ENCODE peak calls at places on chromosomes 11 and 22, in five cellular contexts. B, O, H, Q and X are unnamed samples. For H3K9me3 and H3K27me3, the result is how much of the 10 kb centered on the place peaks cover.

GRCh38 chr11:83456075-83456474 is 169.9 kb upstream of the CCDC90B start:
- DNase-seq in B (no peak), O (no peak), H (peak), Q (no peak), X (no peak)

GRCh38 chr11:44596541-44597276 is 31.2 kb downstream of the CD82 start:
- DNase-seq in B (no peak), O (no peak), H (peak), Q (no peak), X (no peak)

GRCh38 chr11:12692238-12693074 is 18.2 kb downstream of the TEAD1 start:
- DNase-seq in B (peak), O (peak), H (peak), Q (peak), X (peak)

GRCh38 chr11:95230054-95231034 is 658 bp downstream of the SESN3 start:
- DNase-seq in B (no peak), O (no peak), H (peak), Q (peak), X (peak)

GRCh38 chr22:36816635-36817428 is at the start of gene PVALB:
- DNase-seq in B (peak), O (no peak), H (peak), Q (no peak), X (peak)

GRCh38 chr11:122637538-122637937 is 18.0 kb upstream of the UBASH3B start:
- DNase-seq in B (no peak), O (no peak), H (no peak), Q (no peak), X (no peak)

GRCh38 chr11:57434640-57435546 is 8.0 kb upstream of the SLC43A3 start:
- DNase-seq in B (no peak), O (peak), H (peak), Q (no peak), X (peak)

GRCh38 chr22:22849640-22850610 is 37.7 kb upstream of the IGLL5 start:
- DNase-seq in B (no peak), O (no peak), H (no peak), Q (no peak), X (no peak)

GRCh38 chr11:65065898-65066297 is 7.5 kb upstream of the NAALADL1 start:
- DNase-seq in B (no peak), O (no peak), H (no peak), Q (no peak), X (no peak)

GRCh38 chr22:19128946-19129727 is 2.0 kb upstream of the TSSK2 start:
- DNase-seq in B (no peak), O (no peak), H (no peak), Q (no peak), X (no peak)

GRCh38 chr22:39938509-39938908 is 21.7 kb upstream of the TMA7B start:
- DNase-seq in B (no peak), O (no peak), H (no peak), Q (no peak), X (no peak)

GRCh38 chr11:64694821-64695365 is 28.1 kb downstream of the NRXN2 start:
- DNase-seq in B (no peak), O (no peak), H (no peak), Q (no peak), X (no peak)

GRCh38 chr11:113091578-113091844 is 130.3 kb downstream of the NCAM1 start:
- DNase-seq in B (no peak), O (no peak), H (no peak), Q (no peak), X (no peak)

GRCh38 chr22:30290679-30291333 is 1.5 kb upstream of the CASTOR1 start:
- DNase-seq in B (peak), O (no peak), H (peak), Q (peak), X (peak)

GRCh38 chr11:92226331-92227232 is 2.0 kb downstream of the FAT3 start:
- DNase-seq in B (no peak), O (no peak), H (peak), Q (no peak), X (peak)

GRCh38 chr22:36456459-36456835 is 25.0 kb downstream of the TXN2 start:
- DNase-seq in B (no peak), O (no peak), H (no peak), Q (no peak), X (no peak)

GRCh38 chr22:20509344-20510047 is 2.1 kb downstream of the MED15 start:
- DNase-seq in B (peak), O (peak), H (peak), Q (peak), X (peak)

GRCh38 chr11:108142304-108142703 is 20.9 kb downstream of the ACAT1 start:
- DNase-seq in B (no peak), O (no peak), H (no peak), Q (no peak), X (no peak)

GRCh38 chr11:1855886-1856265 is 3.0 kb downstream of the LSP1 start:
- DNase-seq in B (no peak), O (no peak), H (no peak), Q (no peak), X (no peak)
- H3K9me3 ChIP-seq in B (under half), O (under half), H (under half), Q (under half), X (under half)

DNA sequence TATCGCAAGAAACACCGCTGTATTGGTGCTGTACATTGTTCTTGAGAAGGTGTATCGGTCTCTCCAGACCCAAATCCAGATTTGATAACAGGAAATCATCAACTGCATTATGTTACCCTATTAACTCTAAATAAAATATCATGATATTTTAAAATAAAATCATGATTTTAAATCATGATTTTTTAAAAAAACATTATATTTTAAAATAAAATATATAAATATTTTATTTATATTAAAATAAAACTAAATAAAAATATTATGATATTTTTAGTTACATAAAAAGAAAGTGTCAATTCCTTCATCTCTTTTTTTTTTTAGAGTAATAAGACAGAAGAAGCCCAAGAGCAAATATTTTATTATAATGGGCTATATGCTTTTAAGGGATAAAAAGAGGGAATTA is 27.6 kb downstream of the RBMXL2 start:
- DNase-seq in B (no peak), O (no peak), H (no peak), Q (no peak), X (no peak)
- H3K27me3 ChIP-seq in B (half or more), O (under half), H (under half), Q (under half), X (under half)

GRCh38 chr22:47549741-47550340 is 787.4 kb downstream of the TBC1D22A start:
- DNase-seq in B (no peak), O (no peak), H (no peak), Q (no peak), X (no peak)
- H3K9me3 ChIP-seq in B (under half), O (half or more), H (under half), Q (under half), X (under half)

GRCh38 chr11:118017631-118018315 is 31.6 kb downstream of the IL10RA start:
- DNase-seq in B (no peak), O (no peak), H (no peak), Q (no peak), X (no peak)

GRCh38 chr11:118012083-118012669 is 26.0 kb downstream of the IL10RA start:
- DNase-seq in B (no peak), O (no peak), H (peak), Q (peak), X (peak)

GRCh38 chr11:118016094-118016493 is 29.9 kb downstream of the IL10RA start:
- DNase-seq in B (no peak), O (no peak), H (no peak), Q (no peak), X (no peak)

GRCh38 chr11:118014022-118014421 is 27.8 kb downstream of the IL10RA start:
- DNase-seq in B (no peak), O (no peak), H (no peak), Q (no peak), X (no peak)

GRCh38 chr11:118015385-118015841 is 29.2 kb downstream of the IL10RA start:
- DNase-seq in B (no peak), O (no peak), H (no peak), Q (no peak), X (no peak)
- H3K27me3 ChIP-seq in B (half or more), O (under half), H (under half), Q (under half), X (under half)

GRCh38 chr11:134800826-134801225 is 388.8 kb upstream of the B3GAT1 start:
- DNase-seq in B (no peak), O (no peak), H (no peak), Q (no peak), X (no peak)
- H3K9me3 ChIP-seq in B (under half), O (under half), H (under half), Q (under half), X (under half)

GRCh38 chr11:130391692-130392091 is 36.7 kb downstream of the ADAMTS8 start:
- DNase-seq in B (no peak), O (no peak), H (no peak), Q (no peak), X (no peak)

GRCh38 chr11:130400793-130401483 is 27.5 kb downstream of the ADAMTS8 start:
- DNase-seq in B (no peak), O (peak), H (peak), Q (no peak), X (peak)

GRCh38 chr11:130397780-130398179 is 30.6 kb downstream of the ADAMTS8 start:
- DNase-seq in B (no peak), O (no peak), H (no peak), Q (no peak), X (no peak)

GRCh38 chr11:130399196-130399595 is 29.2 kb downstream of the ADAMTS8 start:
- DNase-seq in B (no peak), O (no peak), H (no peak), Q (no peak), X (no peak)

DNA sequence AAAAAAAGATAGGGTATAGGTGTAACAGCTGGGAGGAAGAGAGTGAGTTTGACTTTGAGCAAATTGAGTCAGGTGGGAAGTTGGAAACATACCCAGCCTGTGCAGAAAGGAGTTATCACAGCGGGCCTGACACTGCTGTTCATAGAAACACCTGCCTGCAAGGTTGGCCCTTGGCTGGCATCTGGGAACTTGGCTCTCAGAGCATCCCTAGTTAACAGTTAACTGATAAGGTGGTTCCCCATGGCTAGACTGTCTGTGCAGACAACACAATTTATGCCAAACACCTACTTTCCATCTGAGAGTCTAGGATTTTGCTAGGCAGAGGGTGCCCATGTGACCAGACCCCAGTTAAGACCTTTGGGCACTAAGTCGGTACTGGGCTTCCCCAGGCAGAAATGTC is 31.4 kb downstream of the ADAMTS8 start:
- DNase-seq in B (no peak), O (no peak), H (no peak), Q (no peak), X (no peak)
- H3K27me3 ChIP-seq in B (under half), O (under half), H (under half), Q (under half), X (under half)

GRCh38 chr11:90134420-90135003 is at the start of gene NAALAD2:
- DNase-seq in B (peak), O (no peak), H (peak), Q (peak), X (peak)

GRCh38 chr11:90133560-90134145 is 810 bp upstream of the NAALAD2 start:
- DNase-seq in B (no peak), O (no peak), H (no peak), Q (no peak), X (no peak)

DNA sequence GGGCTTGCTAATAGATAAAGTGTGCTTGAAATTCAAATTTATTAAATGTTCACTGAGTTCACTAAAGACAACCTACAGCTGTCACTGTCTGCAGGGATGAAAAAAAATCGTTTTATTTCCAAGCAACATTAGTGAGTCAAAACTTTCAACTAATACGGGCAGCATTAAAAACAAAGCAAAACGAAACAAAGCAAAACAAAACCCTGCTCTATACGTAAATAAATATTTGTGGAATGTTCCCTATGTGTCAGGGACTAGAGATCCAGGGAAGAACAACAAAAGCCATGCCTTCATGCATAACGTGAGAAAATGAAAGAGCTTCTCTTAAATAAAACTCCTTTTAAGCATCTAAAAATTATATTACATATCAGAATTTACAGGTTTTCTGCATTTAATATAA is 553 bp downstream of the NAALAD2 start:
- DNase-seq in B (no peak), O (no peak), H (no peak), Q (no peak), X (peak)
- H3K9me3 ChIP-seq in B (under half), O (under half), H (under half), Q (under half), X (under half)

GRCh38 chr11:61580292-61580888 is 486 bp downstream of the SYT7 start:
- DNase-seq in B (no peak), O (no peak), H (no peak), Q (no peak), X (no peak)

GRCh38 chr11:61577383-61578118 is 3.3 kb downstream of the SYT7 start:
- DNase-seq in B (peak), O (no peak), H (no peak), Q (no peak), X (no peak)

GRCh38 chr11:61578819-61579218 is 2.1 kb downstream of the SYT7 start:
- DNase-seq in B (no peak), O (no peak), H (no peak), Q (no peak), X (no peak)

GRCh38 chr11:61581030-61581928 is at the start of gene SYT7:
- DNase-seq in B (peak), O (peak), H (peak), Q (peak), X (peak)

GRCh38 chr11:61579398-61580291 is 1.2 kb downstream of the SYT7 start:
- DNase-seq in B (no peak), O (no peak), H (no peak), Q (no peak), X (no peak)
- H3K27me3 ChIP-seq in B (under half), O (half or more), H (under half), Q (under half), X (under half)

DNA sequence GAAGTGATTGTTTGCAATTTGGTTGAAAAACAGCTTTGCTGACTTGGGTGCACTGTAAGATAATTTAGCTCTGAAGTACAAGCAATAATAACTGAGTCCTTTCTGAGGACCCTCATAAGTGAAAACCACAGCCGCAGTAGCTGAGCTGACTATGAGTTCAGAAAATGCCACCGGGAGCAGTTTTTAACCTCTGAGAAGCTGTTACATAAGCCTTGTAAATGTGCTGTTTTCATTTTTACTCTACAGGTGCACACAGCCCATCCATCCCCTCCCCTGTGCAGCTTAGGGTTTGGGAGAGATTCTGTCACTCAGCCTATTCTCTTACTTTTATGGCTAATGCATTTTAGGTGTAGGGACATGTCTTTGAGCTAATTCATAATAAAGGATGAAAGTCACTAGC is 255.5 kb upstream of the C11orf87 start:
- DNase-seq in B (no peak), O (no peak), H (no peak), Q (no peak), X (no peak)
- H3K9me3 ChIP-seq in B (under half), O (under half), H (under half), Q (under half), X (under half)

GRCh38 chr11:34537636-34538035 is 24.0 kb upstream of the ELF5 start:
- DNase-seq in B (no peak), O (no peak), H (no peak), Q (no peak), X (no peak)
- H3K27me3 ChIP-seq in B (half or more), O (under half), H (under half), Q (under half), X (half or more)